ENCODE peak calls at places on chromosomes 4 and X, in nine cellular contexts. Z is endodermal cell; U is keratinocyte; L is NB4; D is HFF-Myc; G is cardiac muscle cell; V is right atrium auricular region; C is AG10803; M is CD8-positive, alpha-beta T cell. J is an unnamed sample.

GRCh38 chr4:151035321-151035720 is 20.2 kb upstream of the LRBA start:
- DNase-seq in Z (no peak), U (no peak), L (no peak), D (no peak), G (no peak), V (no peak), C (no peak), M (no peak), J (no peak)

GRCh38 chr4:98662619-98663225 is 4.3 kb upstream of the TSPAN5 start:
- DNase-seq in Z (peak), U (no peak), L (no peak), D (no peak), G (no peak), V (no peak), C (peak), M (no peak), J (peak)

GRCh38 chr4:70651864-70652506 is 14.3 kb downstream of the JCHAIN start:
- DNase-seq in Z (peak), U (no peak), L (peak), D (no peak), G (peak), V (no peak), C (peak), M (no peak), J (no peak)

GRCh38 chr4:163755013-163755412 is 260.5 kb downstream of the TMA16 start:
- DNase-seq in Z (no peak), U (no peak), L (peak), D (no peak), G (no peak), V (no peak), C (no peak), M (no peak), J (peak)

GRCh38 chr4:87363552-87363951 is 27.4 kb downstream of the HSD17B11 start:
- DNase-seq in Z (no peak), U (no peak), L (no peak), D (no peak), G (no peak), V (no peak), C (no peak), M (no peak), J (no peak)

GRCh38 chrX:129577877-129578276 is 37.8 kb downstream of the OCRL start:
- DNase-seq in Z (no peak), U (no peak), L (no peak), D (no peak), G (no peak), V (no peak), C (no peak), M (no peak), J (no peak)

GRCh38 chr4:137267024-137267423 is 265.3 kb downstream of the PCDH18 start:
- DNase-seq in Z (no peak), U (no peak), L (no peak), D (no peak), G (no peak), V (no peak), C (peak), M (no peak), J (no peak)

GRCh38 chrX:53048169-53049126 is at the start of gene GPR173:
- DNase-seq in Z (peak), U (no peak), L (no peak), D (peak), G (peak), V (no peak), C (peak), M (no peak), J (no peak)

GRCh38 chrX:14243823-14244222 is 214.1 kb upstream of the GEMIN8 start:
- DNase-seq in Z (peak), U (no peak), L (no peak), D (no peak), G (no peak), V (no peak), C (no peak), M (no peak), J (no peak)

GRCh38 chrX:32571579-32571978 is 639.8 kb downstream of the DMD start:
- DNase-seq in Z (no peak), U (no peak), L (no peak), D (no peak), G (no peak), V (no peak), C (no peak), M (no peak), J (no peak)

GRCh38 chr4:39032218-39033085 is at the start of gene TMEM156:
- DNase-seq in Z (no peak), U (no peak), L (peak), D (no peak), G (no peak), V (no peak), C (no peak), M (no peak), J (no peak)

GRCh38 chrX:79366556-79366887 is 612 bp downstream of the ITM2A start:
- DNase-seq in Z (no peak), U (no peak), L (no peak), D (no peak), G (no peak), V (no peak), C (no peak), M (no peak), J (no peak)

GRCh38 chr4:24211821-24212220 is 322.0 kb upstream of the PPARGC1A start:
- DNase-seq in Z (no peak), U (no peak), L (no peak), D (no peak), G (no peak), V (no peak), C (peak), M (no peak), J (peak)

DNA sequence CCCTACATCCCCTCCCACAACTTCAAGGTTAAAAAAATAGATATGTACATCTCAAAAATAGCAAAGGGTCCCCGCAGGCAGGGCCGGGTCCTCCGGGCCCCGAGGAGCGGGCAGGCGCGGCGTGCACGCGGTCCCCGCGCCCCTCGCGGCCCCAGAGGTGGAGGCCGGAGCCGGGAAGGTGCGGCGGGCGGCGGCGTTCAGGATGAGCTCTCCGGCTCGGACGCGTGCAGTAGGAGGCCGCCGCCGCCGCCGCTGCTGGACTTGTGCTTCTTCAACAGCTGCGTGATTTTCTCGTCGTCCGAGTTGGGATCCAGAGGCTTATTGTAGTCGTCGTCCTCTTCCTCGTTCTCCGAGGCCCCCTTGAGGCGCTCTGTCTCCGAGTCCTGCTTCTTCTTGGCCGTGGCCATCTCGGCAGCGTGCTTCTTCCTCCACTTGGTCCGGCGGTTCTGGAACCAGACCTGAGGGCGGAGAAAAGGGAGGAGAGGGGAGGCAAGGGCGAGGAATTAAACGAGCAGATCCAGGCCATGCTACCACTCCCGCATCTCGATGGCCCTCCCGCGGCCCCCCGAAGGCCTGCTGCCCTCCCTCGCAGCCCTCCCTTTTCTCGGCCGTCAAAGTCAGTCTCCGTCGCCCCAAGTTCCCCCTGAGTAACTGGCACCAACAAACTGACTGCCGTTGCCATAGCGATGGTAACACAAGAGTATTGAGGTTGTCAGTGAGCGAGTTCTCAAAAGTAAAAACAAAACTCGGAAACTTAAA is 5.8 kb downstream of the NKX6-1 start:
- DNase-seq in Z (peak), U (no peak), L (no peak), D (no peak), G (peak), V (no peak), C (peak), M (no peak), J (no peak)
- H3K4me3 ChIP-seq in Z (peak), U (no peak), L (no peak), D (no peak), G (peak), V (peak), C (no peak), M (no peak), J (no peak)

GRCh38 chrX:110665636-110666035 is 130.0 kb downstream of the CHRDL1 start:
- DNase-seq in Z (peak), U (no peak), L (peak), D (peak), G (peak), V (no peak), C (peak), M (no peak), J (no peak)
- TF ChIP-seq CTCF in Z (peak), U (peak), L (peak), D (peak), G (peak), V (peak), C (peak), M (no peak), J (peak)

GRCh38 chrX:107672955-107673378 is 44.7 kb downstream of the PRPS1 start:
- DNase-seq in Z (peak), U (no peak), L (peak), D (no peak), G (peak), V (peak), C (peak), M (peak), J (no peak)
- H3K4me3 ChIP-seq in Z (no peak), U (no peak), L (peak), D (no peak), G (no peak), V (no peak), C (no peak), M (peak), J (no peak)

DNA sequence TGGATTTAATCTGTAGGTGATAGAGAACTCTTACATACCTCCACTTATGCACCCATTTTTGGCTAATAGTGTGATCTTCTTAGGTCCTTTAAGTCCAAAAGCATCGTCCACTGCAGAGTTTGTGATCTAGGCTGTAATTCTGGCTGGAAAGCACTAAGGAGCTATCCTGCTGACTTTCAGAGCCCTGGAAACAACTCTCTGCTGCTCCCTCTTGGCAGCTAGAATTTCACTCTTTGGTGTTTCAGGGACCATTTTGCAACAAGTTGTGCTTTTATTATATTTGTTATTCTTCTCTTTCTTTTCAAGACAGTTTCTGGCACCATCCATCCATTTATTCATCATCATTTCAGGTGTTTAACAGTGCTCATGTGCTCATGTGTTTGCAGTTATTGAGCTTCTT is 130.0 kb downstream of the RBM46 start:
- DNase-seq in Z (peak), U (no peak), L (peak), D (no peak), G (peak), V (no peak), C (peak), M (no peak), J (no peak)
- TF ChIP-seq CTCF in Z (peak), U (no peak), L (no peak), D (no peak), G (no peak), V (no peak), C (peak), M (no peak), J (no peak)

GRCh38 chr4:83217721-83218522 is 66.7 kb downstream of the COQ2 start:
- DNase-seq in Z (no peak), U (no peak), L (peak), D (no peak), G (no peak), V (no peak), C (no peak), M (peak), J (no peak)
- H3K4me3 ChIP-seq in Z (no peak), U (no peak), L (peak), D (no peak), G (no peak), V (no peak), C (no peak), M (no peak), J (no peak)

GRCh38 chr4:67873116-67873515 is 10.7 kb downstream of the TMPRSS11D start:
- DNase-seq in Z (no peak), U (no peak), L (no peak), D (no peak), G (no peak), V (no peak), C (peak), M (no peak), J (no peak)

GRCh38 chr4:67869580-67870190 is 14.1 kb downstream of the TMPRSS11D start:
- DNase-seq in Z (no peak), U (no peak), L (no peak), D (no peak), G (no peak), V (no peak), C (no peak), M (no peak), J (no peak)

GRCh38 chr4:67877086-67877485 is 6.7 kb downstream of the TMPRSS11D start:
- DNase-seq in Z (no peak), U (no peak), L (no peak), D (no peak), G (no peak), V (no peak), C (no peak), M (no peak), J (no peak)

GRCh38 chr4:67875011-67875410 is 8.8 kb downstream of the TMPRSS11D start:
- DNase-seq in Z (no peak), U (no peak), L (no peak), D (no peak), G (no peak), V (no peak), C (peak), M (no peak), J (no peak)

GRCh38 chr4:67871867-67872266 is 11.9 kb downstream of the TMPRSS11D start:
- DNase-seq in Z (no peak), U (peak), L (peak), D (peak), G (peak), V (no peak), C (peak), M (no peak), J (peak)
- TF ChIP-seq CTCF in Z (peak), U (peak), L (peak), D (peak), G (peak), V (no peak), C (peak), M (no peak), J (peak)

GRCh38 chr4:107317596-107317995 is 281.5 kb upstream of the DKK2 start:
- DNase-seq in Z (no peak), U (no peak), L (no peak), D (no peak), G (no peak), V (no peak), C (peak), M (no peak), J (no peak)
- H3K4me3 ChIP-seq in Z (no peak), U (no peak), L (no peak), D (no peak), G (no peak), V (no peak), C (no peak), M (no peak), J (no peak)

GRCh38 chr4:56651071-56651384 is 30.1 kb downstream of the HOPX start:
- DNase-seq in Z (no peak), U (no peak), L (no peak), D (no peak), G (no peak), V (no peak), C (no peak), M (no peak), J (no peak)

GRCh38 chr4:56653461-56654237 is 27.4 kb downstream of the HOPX start:
- DNase-seq in Z (no peak), U (no peak), L (peak), D (no peak), G (no peak), V (no peak), C (no peak), M (no peak), J (no peak)

GRCh38 chr4:56649445-56650258 is 31.4 kb downstream of the HOPX start:
- DNase-seq in Z (no peak), U (no peak), L (no peak), D (no peak), G (no peak), V (no peak), C (no peak), M (no peak), J (no peak)

GRCh38 chr4:56648245-56649151 is 32.6 kb downstream of the HOPX start:
- DNase-seq in Z (no peak), U (no peak), L (peak), D (no peak), G (no peak), V (no peak), C (no peak), M (no peak), J (no peak)

DNA sequence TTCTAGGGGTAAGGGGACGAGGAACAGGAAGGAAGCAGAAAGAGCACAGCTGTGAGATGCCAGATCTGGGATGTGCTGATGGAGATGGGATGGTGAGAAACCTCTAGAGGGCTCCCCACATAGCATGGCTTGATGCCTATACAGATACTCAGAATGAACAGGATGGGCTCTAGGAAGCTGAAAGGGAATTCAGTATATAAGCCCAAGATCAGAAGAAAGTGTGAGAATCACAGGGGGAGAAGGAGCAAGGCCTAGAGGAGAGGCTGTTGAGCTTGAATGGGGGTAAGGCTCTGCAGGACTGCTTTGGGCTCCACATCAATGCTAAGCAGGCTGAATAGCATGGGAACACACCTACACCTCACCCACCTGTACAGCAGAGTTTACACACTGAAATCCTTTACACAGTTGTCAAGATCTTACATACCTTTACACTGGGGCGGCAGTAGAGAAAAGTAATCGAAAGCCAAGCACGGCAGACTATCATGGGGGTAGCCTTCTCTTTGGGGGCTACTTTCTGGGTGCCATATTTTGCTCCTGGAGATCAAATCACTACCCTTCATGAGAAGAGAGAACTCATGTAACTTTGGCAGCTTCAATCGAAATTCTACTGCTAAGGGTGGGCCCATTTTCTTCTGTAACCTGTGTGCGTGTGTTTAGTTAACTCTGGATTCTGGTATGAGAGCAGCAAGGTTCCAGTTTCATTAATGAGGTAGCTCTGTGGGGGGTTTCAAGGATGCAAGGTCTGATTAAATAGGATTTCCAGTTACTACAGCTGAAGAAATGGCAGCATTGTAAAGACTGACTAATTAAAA is 30.6 kb downstream of the HOPX start:
- DNase-seq in Z (peak), U (no peak), L (no peak), D (no peak), G (no peak), V (no peak), C (no peak), M (no peak), J (no peak)
- TF ChIP-seq CTCF in Z (peak), U (no peak), L (no peak), D (no peak), G (no peak), V (no peak), C (no peak), M (no peak), J (no peak)

DNA sequence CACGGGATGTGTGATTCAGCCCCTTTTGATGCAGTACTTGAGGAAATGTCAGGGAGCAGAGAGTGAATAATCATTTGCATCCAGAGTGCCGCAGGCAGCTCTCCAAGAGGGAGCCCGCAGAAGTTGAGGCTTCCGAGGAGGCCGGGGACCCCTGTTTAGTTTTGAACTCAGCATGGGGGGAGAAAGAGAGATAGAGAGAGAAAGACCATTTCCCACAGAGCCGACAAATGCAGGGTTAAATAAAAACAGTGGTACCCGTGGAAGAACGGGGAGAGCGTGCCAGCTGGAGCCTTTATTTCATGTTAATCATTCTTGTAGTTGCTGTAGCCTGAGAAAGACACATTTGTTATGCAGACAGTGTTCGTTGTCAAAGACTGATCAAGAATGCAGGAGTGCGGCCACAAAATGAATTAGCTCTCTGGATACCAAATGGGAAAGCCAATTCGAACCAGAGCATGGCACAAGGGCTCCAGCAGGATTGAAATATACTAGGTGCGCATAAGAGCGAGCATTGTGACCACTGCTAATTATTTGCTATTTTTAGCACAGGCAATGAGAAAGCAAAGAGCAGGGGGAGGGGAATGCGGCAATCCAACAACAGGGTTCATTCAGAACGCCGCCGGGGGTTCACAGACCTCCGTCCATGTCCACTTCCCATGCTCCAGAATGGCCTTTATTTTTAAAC is 243.8 kb upstream of the VCX3A start:
- DNase-seq in Z (peak), U (no peak), L (no peak), D (no peak), G (peak), V (no peak), C (no peak), M (no peak), J (peak)
- H3K4me3 ChIP-seq in Z (no peak), U (no peak), L (no peak), D (no peak), G (peak), V (no peak), C (no peak), M (no peak), J (no peak)

GRCh38 chr4:110637408-110638131 is 14.7 kb upstream of the PITX2 start:
- DNase-seq in Z (peak), U (no peak), L (no peak), D (no peak), G (no peak), V (no peak), C (peak), M (no peak), J (no peak)
- TF ChIP-seq CTCF in Z (peak), U (no peak), L (no peak), D (peak), G (no peak), V (no peak), C (peak), M (no peak), J (no peak)

J was measured in astrocyte of the cerebellum.